ENCODE peak calls at places on chromosomes 12 and 14, in five cellular contexts. One of them, this sample, is unnamed.

GRCh38 chr14:22509751-22510300 is 79.2 kb downstream of the DAD1 start:
- DNase-seq in upper lobe of left lung: no peak
- DNase-seq in HCT116: no peak
- DNase-seq in GM12891: no peak
- DNase-seq in K562: no peak
- DNase-seq in this sample: no peak

GRCh38 chr12:11970155-11970520 is 100.6 kb upstream of the BCL2L14 start:
- DNase-seq in HCT116: no peak
- DNase-seq in upper lobe of left lung: no peak
- DNase-seq in GM12891: no peak
- DNase-seq in K562: no peak
- DNase-seq in this sample: no peak

GRCh38 chr12:30977124-30977523 is 50.6 kb downstream of the TSPAN11 start:
- DNase-seq in upper lobe of left lung: no peak
- DNase-seq in K562: no peak
- DNase-seq in GM12891: no peak
- DNase-seq in HCT116: no peak
- DNase-seq in this sample: no peak

GRCh38 chr12:40055776-40056175 is 50.1 kb downstream of the SLC2A13 start:
- DNase-seq in K562: no peak
- DNase-seq in GM12891: no peak
- DNase-seq in upper lobe of left lung: no peak
- DNase-seq in HCT116: no peak
- DNase-seq in this sample: no peak

GRCh38 chr12:2791086-2791485 is 3.7 kb upstream of the FKBP4 start:
- DNase-seq in HCT116: no peak
- DNase-seq in K562: no peak
- DNase-seq in GM12891: no peak
- DNase-seq in upper lobe of left lung: no peak
- DNase-seq in this sample: no peak

GRCh38 chr14:34355584-34356266 is 106.3 kb downstream of the SPTSSA start:
- DNase-seq in HCT116: no peak
- DNase-seq in GM12891: no peak
- DNase-seq in K562: no peak
- DNase-seq in upper lobe of left lung: no peak
- DNase-seq in this sample: no peak

GRCh38 chr12:95557625-95558024 is 6.3 kb upstream of the USP44 start:
- DNase-seq in GM12891: no peak
- DNase-seq in K562: no peak
- DNase-seq in HCT116: no peak
- DNase-seq in upper lobe of left lung: no peak
- DNase-seq in this sample: peak; percentile 23

GRCh38 chr12:77299001-77299400 is 233.6 kb upstream of the E2F7 start:
- DNase-seq in HCT116: no peak
- DNase-seq in upper lobe of left lung: no peak
- DNase-seq in K562: no peak
- DNase-seq in GM12891: no peak
- DNase-seq in this sample: no peak

GRCh38 chr12:43113153-43113552 is 438.9 kb downstream of the ADAMTS20 start:
- DNase-seq in upper lobe of left lung: no peak
- DNase-seq in GM12891: no peak
- DNase-seq in HCT116: no peak
- DNase-seq in K562: no peak
- DNase-seq in this sample: no peak

GRCh38 chr12:67832155-67832554 is 157.1 kb upstream of the IFNG-AS1 start:
- DNase-seq in K562: no peak
- DNase-seq in GM12891: no peak
- DNase-seq in HCT116: no peak
- DNase-seq in upper lobe of left lung: no peak
- DNase-seq in this sample: no peak

GRCh38 chr12:16568873-16569272 is 37.1 kb downstream of the LMO3 start:
- DNase-seq in GM12891: peak; percentile 1
- DNase-seq in upper lobe of left lung: no peak
- DNase-seq in K562: no peak
- DNase-seq in HCT116: no peak
- DNase-seq in this sample: no peak

GRCh38 chr14:72781476-72782181 is 112.3 kb downstream of the DPF3 start:
- DNase-seq in HCT116: no peak
- DNase-seq in GM12891: no peak
- DNase-seq in K562: no peak
- DNase-seq in upper lobe of left lung: no peak
- DNase-seq in this sample: no peak

GRCh38 chr12:59372971-59373370 is 222.9 kb upstream of the SLC16A7 start:
- DNase-seq in upper lobe of left lung: no peak
- DNase-seq in K562: no peak
- DNase-seq in HCT116: peak; percentile 8
- DNase-seq in GM12891: no peak
- DNase-seq in this sample: no peak

GRCh38 chr12:27545666-27546065 is 21.7 kb downstream of the PPFIBP1 start:
- DNase-seq in HCT116: no peak
- DNase-seq in GM12891: no peak
- DNase-seq in K562: no peak
- DNase-seq in upper lobe of left lung: no peak
- DNase-seq in this sample: no peak

GRCh38 chr12:6461401-6462233 is 8.9 kb downstream of the VAMP1 start:
- DNase-seq in GM12891: peak; percentile 71
- DNase-seq in K562: no peak
- DNase-seq in upper lobe of left lung: no peak
- DNase-seq in HCT116: no peak
- DNase-seq in this sample: peak; percentile 80
- TF ChIP-seq POLR2AphosphoS5 in GM12891: peak; percentile 59
- TF ChIP-seq POLR2AphosphoS5 in K562: no peak
- TF ChIP-seq POLR2AphosphoS5 in upper lobe of left lung: peak; percentile 72
- TF ChIP-seq POLR2AphosphoS5 in HCT116: no peak
- TF ChIP-seq POLR2AphosphoS5 in this sample: no peak

GRCh38 chr12:128792881-128793280 is 30.9 kb downstream of the SLC15A4 start:
- DNase-seq in GM12891: no peak
- DNase-seq in K562: no peak
- DNase-seq in HCT116: no peak
- DNase-seq in upper lobe of left lung: no peak
- DNase-seq in this sample: no peak

GRCh38 chr12:128790221-128790620 is 33.5 kb downstream of the SLC15A4 start:
- DNase-seq in GM12891: no peak
- DNase-seq in K562: no peak
- DNase-seq in upper lobe of left lung: no peak
- DNase-seq in HCT116: no peak
- DNase-seq in this sample: no peak

GRCh38 chr12:128790653-128791373 is 32.9 kb downstream of the SLC15A4 start:
- DNase-seq in GM12891: no peak
- DNase-seq in HCT116: no peak
- DNase-seq in K562: no peak
- DNase-seq in upper lobe of left lung: no peak
- DNase-seq in this sample: no peak

GRCh38 chr12:128792398-128792797 is 31.4 kb downstream of the SLC15A4 start:
- DNase-seq in GM12891: no peak
- DNase-seq in HCT116: no peak
- DNase-seq in K562: no peak
- DNase-seq in upper lobe of left lung: no peak
- DNase-seq in this sample: no peak

DNA sequence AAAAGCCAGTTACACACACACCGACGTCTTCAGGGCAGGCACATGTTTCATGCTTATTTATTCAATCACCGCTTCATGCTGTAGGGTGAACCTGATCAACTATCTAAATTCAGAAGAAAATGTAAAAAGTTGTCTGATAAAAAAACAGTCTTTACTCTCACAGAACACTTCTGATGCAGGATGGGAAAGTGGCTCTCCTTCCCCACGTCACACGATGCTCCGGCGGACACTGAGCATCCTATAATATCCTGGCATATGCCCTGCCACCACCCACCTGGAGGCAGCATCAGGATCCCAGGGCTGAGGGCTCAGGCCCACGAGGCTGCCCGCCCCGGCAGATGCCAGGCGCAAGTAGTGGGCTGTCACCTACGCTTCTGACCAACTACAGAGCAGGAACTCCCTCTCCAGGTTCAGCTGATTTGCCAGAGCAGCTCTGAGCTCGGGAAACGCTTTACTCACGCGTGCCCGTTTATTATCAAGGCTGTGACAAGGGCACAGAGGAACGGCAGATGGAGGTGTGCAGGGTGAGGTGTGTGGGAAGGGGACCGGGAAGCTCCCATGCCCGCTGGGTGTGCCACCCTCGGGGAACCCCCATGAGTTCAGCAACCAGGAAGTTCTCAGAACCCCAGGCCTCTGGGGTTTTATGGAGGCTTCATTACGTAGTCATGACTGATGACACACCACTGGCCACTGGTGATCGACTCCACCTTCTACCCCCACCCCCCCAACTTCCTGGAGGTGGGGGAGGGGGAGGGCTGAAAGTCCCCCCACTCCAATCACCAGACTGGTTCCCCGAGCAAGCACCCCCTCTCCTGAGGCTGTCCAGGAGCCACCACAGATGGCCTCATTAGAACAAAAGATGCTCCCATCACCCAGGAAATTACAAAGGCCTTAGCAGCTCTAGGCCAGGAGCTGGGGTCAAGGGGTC is 32.1 kb downstream of the SLC15A4 start:
- DNase-seq in GM12891: no peak
- DNase-seq in HCT116: no peak
- DNase-seq in upper lobe of left lung: no peak
- DNase-seq in K562: no peak
- DNase-seq in this sample: peak; percentile 23
- TF ChIP-seq POLR2AphosphoS5 in GM12891: no peak
- TF ChIP-seq POLR2AphosphoS5 in HCT116: no peak
- TF ChIP-seq POLR2AphosphoS5 in upper lobe of left lung: no peak
- TF ChIP-seq POLR2AphosphoS5 in K562: no peak
- TF ChIP-seq POLR2AphosphoS5 in this sample: no peak

GRCh38 chr12:121227294-121227693 is 17.4 kb downstream of the P2RX4 start:
- DNase-seq in K562: no peak
- DNase-seq in upper lobe of left lung: no peak
- DNase-seq in GM12891: no peak
- DNase-seq in HCT116: no peak
- DNase-seq in this sample: peak; percentile 84
- TF ChIP-seq POLR2AphosphoS5 in K562: no peak
- TF ChIP-seq POLR2AphosphoS5 in upper lobe of left lung: no peak
- TF ChIP-seq POLR2AphosphoS5 in GM12891: no peak
- TF ChIP-seq POLR2AphosphoS5 in HCT116: no peak
- TF ChIP-seq POLR2AphosphoS5 in this sample: no peak

DNA sequence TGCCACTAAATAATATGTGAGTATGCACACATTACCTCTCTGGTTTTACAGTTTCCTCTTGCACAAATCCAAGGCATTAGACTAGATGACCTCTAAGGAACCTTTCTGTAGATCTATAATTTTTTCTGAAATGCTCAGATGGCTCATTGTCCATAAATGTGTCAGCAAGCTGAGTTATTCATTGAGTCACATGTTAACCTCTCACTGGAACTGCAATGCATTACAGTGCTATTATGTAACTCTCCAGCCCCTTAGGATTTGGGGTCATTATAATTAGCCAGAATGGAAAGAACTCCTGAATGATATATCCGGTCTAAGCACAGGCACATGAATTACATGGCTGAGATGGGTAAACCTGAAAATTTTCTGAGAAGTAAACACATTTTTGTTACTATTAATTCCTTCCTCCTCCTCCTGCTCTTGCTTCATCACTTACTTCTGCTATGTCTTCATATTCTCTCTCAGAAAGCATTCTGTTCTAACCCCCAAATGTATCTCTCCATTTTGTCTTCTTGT is 20.3 kb upstream of the DRAM1 start:
- DNase-seq in upper lobe of left lung: no peak
- DNase-seq in K562: no peak
- DNase-seq in HCT116: no peak
- DNase-seq in GM12891: no peak
- DNase-seq in this sample: no peak
- TF ChIP-seq POLR2AphosphoS5 in upper lobe of left lung: no peak
- TF ChIP-seq POLR2AphosphoS5 in K562: no peak
- TF ChIP-seq POLR2AphosphoS5 in HCT116: no peak
- TF ChIP-seq POLR2AphosphoS5 in GM12891: no peak
- TF ChIP-seq POLR2AphosphoS5 in this sample: no peak